ENCODE peak calls at places on chromosomes 16 and 17, in nine cellular contexts. One of them, this sample, is unnamed.

GRCh38 chr17:3801792-3802191 is 804 bp upstream of the ITGAE start:
- DNase-seq in upper lobe of right lung: no peak
- DNase-seq in fibroblast of pulmonary artery: no peak
- DNase-seq in neural crest cell: no peak
- DNase-seq in mucosa of descending colon: no peak
- DNase-seq in natural killer cell: no peak
- DNase-seq in right atrium auricular region: no peak
- DNase-seq in HFFc6: no peak
- DNase-seq in AG04450: no peak
- DNase-seq in this sample: no peak

GRCh38 chr16:70766176-70766575 is 34.8 kb downstream of the VAC14 start:
- DNase-seq in right atrium auricular region: no peak
- DNase-seq in mucosa of descending colon: no peak
- DNase-seq in HFFc6: no peak
- DNase-seq in fibroblast of pulmonary artery: no peak
- DNase-seq in natural killer cell: no peak
- DNase-seq in upper lobe of right lung: no peak
- DNase-seq in neural crest cell: no peak
- DNase-seq in AG04450: no peak
- DNase-seq in this sample: no peak

GRCh38 chr17:66727634-66728570 is 107.0 kb upstream of the CACNG5 start:
- DNase-seq in fibroblast of pulmonary artery: peak; percentile 65
- DNase-seq in neural crest cell: peak; percentile 63
- DNase-seq in AG04450: no peak
- DNase-seq in mucosa of descending colon: peak; percentile 78
- DNase-seq in HFFc6: peak; percentile 50
- DNase-seq in upper lobe of right lung: peak; percentile 76
- DNase-seq in natural killer cell: no peak
- DNase-seq in right atrium auricular region: no peak
- DNase-seq in this sample: peak; percentile 41

GRCh38 chr17:4519361-4519788 is 20.7 kb downstream of the SPNS2 start:
- DNase-seq in mucosa of descending colon: no peak
- DNase-seq in fibroblast of pulmonary artery: no peak
- DNase-seq in right atrium auricular region: no peak
- DNase-seq in neural crest cell: no peak
- DNase-seq in upper lobe of right lung: peak; percentile 89
- DNase-seq in natural killer cell: no peak
- DNase-seq in AG04450: no peak
- DNase-seq in HFFc6: no peak
- DNase-seq in this sample: no peak

GRCh38 chr16:75099738-75100615 is 16.6 kb downstream of the LDHD start:
- DNase-seq in AG04450: no peak
- DNase-seq in neural crest cell: no peak
- DNase-seq in fibroblast of pulmonary artery: no peak
- DNase-seq in upper lobe of right lung: peak; percentile 69
- DNase-seq in natural killer cell: no peak
- DNase-seq in mucosa of descending colon: no peak
- DNase-seq in right atrium auricular region: peak; percentile 62
- DNase-seq in HFFc6: no peak
- DNase-seq in this sample: no peak

GRCh38 chr17:32596666-32597065 is 109.9 kb downstream of the CDK5R1 start:
- DNase-seq in AG04450: no peak
- DNase-seq in HFFc6: no peak
- DNase-seq in upper lobe of right lung: no peak
- DNase-seq in mucosa of descending colon: no peak
- DNase-seq in neural crest cell: no peak
- DNase-seq in right atrium auricular region: no peak
- DNase-seq in fibroblast of pulmonary artery: no peak
- DNase-seq in natural killer cell: no peak
- DNase-seq in this sample: no peak

GRCh38 chr17:66764559-66764958 is 70.4 kb upstream of the CACNG5 start:
- DNase-seq in natural killer cell: no peak
- DNase-seq in HFFc6: no peak
- DNase-seq in AG04450: no peak
- DNase-seq in fibroblast of pulmonary artery: no peak
- DNase-seq in upper lobe of right lung: no peak
- DNase-seq in mucosa of descending colon: no peak
- DNase-seq in neural crest cell: no peak
- DNase-seq in right atrium auricular region: no peak
- DNase-seq in this sample: no peak

GRCh38 chr17:1649844-1650409 is at the start of gene RILP:
- DNase-seq in AG04450: no peak
- DNase-seq in mucosa of descending colon: peak; percentile 89
- DNase-seq in fibroblast of pulmonary artery: peak; percentile 29
- DNase-seq in HFFc6: no peak
- DNase-seq in natural killer cell: no peak
- DNase-seq in upper lobe of right lung: peak; percentile 95
- DNase-seq in right atrium auricular region: peak; percentile 91
- DNase-seq in neural crest cell: no peak
- DNase-seq in this sample: no peak

GRCh38 chr17:30858556-30859250 is 26.9 kb downstream of the ATAD5 start:
- DNase-seq in right atrium auricular region: no peak
- DNase-seq in upper lobe of right lung: peak; percentile 8
- DNase-seq in neural crest cell: no peak
- DNase-seq in HFFc6: no peak
- DNase-seq in mucosa of descending colon: no peak
- DNase-seq in natural killer cell: no peak
- DNase-seq in AG04450: no peak
- DNase-seq in fibroblast of pulmonary artery: no peak
- DNase-seq in this sample: no peak

GRCh38 chr16:61042736-61043135 is 993.5 kb downstream of the CDH8 start:
- DNase-seq in fibroblast of pulmonary artery: no peak
- DNase-seq in AG04450: no peak
- DNase-seq in neural crest cell: no peak
- DNase-seq in HFFc6: no peak
- DNase-seq in upper lobe of right lung: no peak
- DNase-seq in right atrium auricular region: no peak
- DNase-seq in natural killer cell: no peak
- DNase-seq in mucosa of descending colon: no peak
- DNase-seq in this sample: no peak

GRCh38 chr16:77679901-77680300 is 42.4 kb upstream of the NUDT7 start:
- DNase-seq in AG04450: no peak
- DNase-seq in fibroblast of pulmonary artery: no peak
- DNase-seq in mucosa of descending colon: no peak
- DNase-seq in natural killer cell: no peak
- DNase-seq in right atrium auricular region: no peak
- DNase-seq in upper lobe of right lung: no peak
- DNase-seq in neural crest cell: no peak
- DNase-seq in HFFc6: no peak
- DNase-seq in this sample: no peak

GRCh38 chr16:62224810-62225209 is 188.6 kb upstream of the CDH8 start:
- DNase-seq in right atrium auricular region: no peak
- DNase-seq in HFFc6: no peak
- DNase-seq in natural killer cell: no peak
- DNase-seq in upper lobe of right lung: no peak
- DNase-seq in fibroblast of pulmonary artery: no peak
- DNase-seq in AG04450: no peak
- DNase-seq in mucosa of descending colon: no peak
- DNase-seq in neural crest cell: no peak
- DNase-seq in this sample: no peak

GRCh38 chr17:34769899-34770298 is 190.5 kb downstream of the TMEM132E start:
- DNase-seq in upper lobe of right lung: no peak
- DNase-seq in natural killer cell: no peak
- DNase-seq in fibroblast of pulmonary artery: no peak
- DNase-seq in HFFc6: no peak
- DNase-seq in AG04450: no peak
- DNase-seq in mucosa of descending colon: no peak
- DNase-seq in neural crest cell: no peak
- DNase-seq in right atrium auricular region: no peak
- DNase-seq in this sample: no peak

DNA sequence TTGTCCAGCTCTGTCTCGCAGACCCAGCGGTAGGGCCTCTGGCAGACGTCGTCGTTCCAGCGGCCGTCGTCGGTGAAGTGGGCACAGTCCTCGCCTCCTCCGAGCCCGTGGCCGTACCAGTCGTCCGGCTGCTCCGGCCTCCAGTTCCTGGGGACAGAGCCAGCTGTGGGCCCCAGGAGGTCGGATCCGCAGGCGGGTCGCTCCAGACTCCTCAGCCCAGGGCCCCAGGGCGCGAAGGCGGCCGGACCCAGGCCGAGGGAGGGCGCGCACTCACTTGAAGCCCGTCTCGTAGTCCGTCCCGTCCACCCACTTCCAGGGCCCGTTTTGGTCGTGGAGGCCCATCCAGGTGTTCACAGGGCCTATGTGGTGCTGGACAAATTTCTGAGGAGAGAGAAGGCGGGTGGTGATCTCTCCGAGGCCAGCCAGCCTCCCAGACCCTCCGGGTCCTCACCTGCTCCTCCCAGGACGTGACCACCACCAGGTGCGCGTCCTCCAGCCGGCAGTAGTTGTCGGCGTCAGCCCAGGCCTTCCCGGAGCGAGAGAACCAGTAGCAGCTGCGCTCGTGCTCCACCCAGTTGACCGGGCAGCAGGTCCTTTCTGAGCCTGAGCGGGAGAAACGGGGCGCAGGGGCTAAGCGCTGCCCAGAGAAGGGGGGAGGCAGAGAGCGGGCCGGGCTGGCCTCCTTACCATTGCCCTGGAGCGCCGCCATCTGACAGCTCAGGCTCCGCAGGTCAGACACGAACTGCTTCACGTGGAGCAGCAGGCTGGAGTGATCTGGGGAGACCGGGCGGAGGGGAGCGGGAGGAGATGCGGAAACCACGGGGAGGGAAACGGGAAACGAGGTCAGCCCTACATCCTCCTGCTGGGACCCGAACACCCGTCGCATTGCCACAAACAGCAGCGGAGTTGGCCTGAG is 5.2 kb downstream of the ASGR1 start:
- DNase-seq in neural crest cell: peak; percentile 35
- DNase-seq in HFFc6: no peak
- DNase-seq in AG04450: no peak
- DNase-seq in right atrium auricular region: no peak
- DNase-seq in natural killer cell: peak; percentile 31
- DNase-seq in fibroblast of pulmonary artery: no peak
- DNase-seq in mucosa of descending colon: peak; percentile 72
- DNase-seq in upper lobe of right lung: peak; percentile 92
- DNase-seq in this sample: peak; percentile 41
- TF ChIP-seq CTCF in neural crest cell: no peak
- TF ChIP-seq CTCF in HFFc6: no peak
- TF ChIP-seq CTCF in AG04450: no peak
- TF ChIP-seq CTCF in right atrium auricular region: no peak
- TF ChIP-seq CTCF in natural killer cell: no peak
- TF ChIP-seq CTCF in fibroblast of pulmonary artery: no peak
- TF ChIP-seq CTCF in mucosa of descending colon: no peak
- TF ChIP-seq CTCF in upper lobe of right lung: no peak
- TF ChIP-seq CTCF in this sample: peak; percentile 37

DNA sequence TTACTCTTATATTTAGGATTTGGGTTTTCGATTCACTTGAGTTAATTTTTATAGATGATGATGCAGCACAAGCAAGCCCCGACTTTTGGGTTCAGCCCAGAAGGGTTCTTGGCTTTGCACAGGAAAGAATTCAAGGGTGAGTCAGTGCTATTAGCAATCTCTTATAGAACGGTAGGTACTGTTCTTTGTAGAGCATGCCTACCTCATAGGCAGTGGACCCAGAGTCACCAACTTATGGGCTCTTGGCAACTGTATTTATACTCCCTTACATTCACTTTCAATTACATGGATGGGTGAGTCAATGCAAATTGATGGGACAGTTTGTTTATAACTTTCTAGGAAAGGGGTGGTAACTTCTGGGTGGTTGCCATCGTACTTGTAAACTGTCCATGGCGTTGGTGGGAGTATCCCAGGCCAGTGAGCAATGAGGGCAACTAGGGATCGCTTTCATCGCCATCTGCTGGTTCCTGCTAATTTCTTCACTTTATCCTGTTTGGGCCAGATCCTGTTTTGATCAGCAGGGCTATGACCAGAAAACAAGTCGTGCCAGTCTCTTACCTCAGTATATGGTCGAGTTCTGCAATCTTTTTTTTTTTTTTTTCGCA is 362.6 kb downstream of the CNTNAP4 start:
- DNase-seq in HFFc6: no peak
- DNase-seq in neural crest cell: peak; percentile 29
- DNase-seq in mucosa of descending colon: peak; percentile 52
- DNase-seq in AG04450: no peak
- DNase-seq in fibroblast of pulmonary artery: peak; percentile 50
- DNase-seq in natural killer cell: no peak
- DNase-seq in upper lobe of right lung: no peak
- DNase-seq in right atrium auricular region: no peak
- DNase-seq in this sample: no peak
- TF ChIP-seq CTCF in HFFc6: peak; percentile 11
- TF ChIP-seq CTCF in neural crest cell: peak; percentile 53
- TF ChIP-seq CTCF in mucosa of descending colon: no peak
- TF ChIP-seq CTCF in AG04450: peak; percentile 40
- TF ChIP-seq CTCF in fibroblast of pulmonary artery: peak; percentile 40
- TF ChIP-seq CTCF in natural killer cell: no peak
- TF ChIP-seq CTCF in upper lobe of right lung: no peak
- TF ChIP-seq CTCF in right atrium auricular region: no peak
- TF ChIP-seq CTCF in this sample: peak; percentile 39

DNA sequence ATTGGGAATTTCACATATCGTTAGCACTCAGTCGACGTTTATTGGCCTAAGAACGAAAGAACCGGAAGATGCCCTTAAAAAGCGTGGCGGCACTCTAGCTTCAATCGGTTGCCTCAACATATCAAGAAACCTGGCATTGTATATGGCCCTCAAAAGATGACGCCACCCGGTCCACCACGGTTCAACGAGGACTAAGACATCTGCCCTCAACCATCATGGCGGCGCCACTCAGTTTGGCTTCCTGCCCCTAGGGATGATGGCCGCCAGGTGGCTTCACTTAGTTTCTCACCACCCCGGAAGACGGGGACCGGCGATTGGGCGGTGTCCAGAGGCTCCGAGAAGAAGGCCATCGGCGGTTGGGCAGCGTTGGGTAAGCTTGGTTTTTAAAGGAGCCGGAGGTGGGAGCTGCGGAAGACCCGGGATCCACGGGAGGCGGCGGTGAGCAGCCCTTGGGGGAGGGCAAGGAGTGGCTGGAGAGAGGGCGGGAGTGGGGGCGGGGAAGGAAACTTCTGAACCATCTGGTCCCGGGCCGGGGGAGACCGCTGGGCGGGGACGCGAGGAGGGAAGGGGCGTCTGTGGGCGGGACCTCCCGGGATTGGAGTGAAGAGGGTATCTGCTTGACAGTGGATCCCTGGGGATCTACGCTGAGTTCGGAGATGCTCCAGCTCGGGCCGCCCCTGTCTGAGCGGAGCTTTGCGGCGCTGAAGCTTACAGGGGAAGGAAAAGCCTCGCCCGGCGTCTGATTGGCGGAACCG is at the start of gene PRR14:
- DNase-seq in neural crest cell: peak; percentile 96
- DNase-seq in AG04450: peak; percentile 99
- DNase-seq in fibroblast of pulmonary artery: peak; percentile 100
- DNase-seq in right atrium auricular region: peak; percentile 100
- DNase-seq in upper lobe of right lung: peak; percentile 100
- DNase-seq in HFFc6: peak; percentile 99
- DNase-seq in mucosa of descending colon: peak; percentile 100
- DNase-seq in natural killer cell: peak; percentile 96
- DNase-seq in this sample: peak; percentile 93
- TF ChIP-seq CTCF in neural crest cell: peak; percentile 23
- TF ChIP-seq CTCF in AG04450: peak; percentile 17
- TF ChIP-seq CTCF in fibroblast of pulmonary artery: peak; percentile 3
- TF ChIP-seq CTCF in right atrium auricular region: no peak
- TF ChIP-seq CTCF in upper lobe of right lung: peak; percentile 41
- TF ChIP-seq CTCF in HFFc6: peak; percentile 76
- TF ChIP-seq CTCF in mucosa of descending colon: peak; percentile 16
- TF ChIP-seq CTCF in natural killer cell: no peak
- TF ChIP-seq CTCF in this sample: peak; percentile 33

DNA sequence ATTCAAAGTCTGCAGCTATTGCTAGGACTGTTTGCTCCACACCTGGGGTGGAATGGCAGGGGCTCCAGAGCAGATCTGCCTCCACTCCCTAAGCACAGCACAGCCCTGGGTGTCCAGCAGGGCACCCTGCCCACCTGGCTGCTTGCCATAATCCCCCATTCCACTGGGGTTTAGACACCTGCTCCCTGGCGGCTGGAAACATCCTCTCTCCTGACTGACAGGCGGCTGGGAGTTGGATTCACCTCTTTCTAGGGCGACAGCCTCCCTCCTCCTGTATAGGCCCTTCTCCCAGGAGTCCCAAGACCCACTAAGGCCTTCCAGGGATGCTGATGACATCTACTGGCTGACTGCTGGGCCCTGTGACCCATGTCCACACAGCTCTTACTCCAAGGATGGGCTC is 18.0 kb downstream of the HDAC5 start:
- DNase-seq in neural crest cell: no peak
- DNase-seq in mucosa of descending colon: no peak
- DNase-seq in HFFc6: no peak
- DNase-seq in upper lobe of right lung: no peak
- DNase-seq in fibroblast of pulmonary artery: no peak
- DNase-seq in right atrium auricular region: no peak
- DNase-seq in natural killer cell: no peak
- DNase-seq in AG04450: no peak
- DNase-seq in this sample: no peak
- TF ChIP-seq CTCF in neural crest cell: no peak
- TF ChIP-seq CTCF in mucosa of descending colon: no peak
- TF ChIP-seq CTCF in HFFc6: no peak
- TF ChIP-seq CTCF in upper lobe of right lung: no peak
- TF ChIP-seq CTCF in fibroblast of pulmonary artery: no peak
- TF ChIP-seq CTCF in right atrium auricular region: no peak
- TF ChIP-seq CTCF in natural killer cell: no peak
- TF ChIP-seq CTCF in AG04450: no peak
- TF ChIP-seq CTCF in this sample: no peak

This sample was measured in progenitor cell of endocrine pancreas.